ENCODE peak calls at places on chromosome 2, in ten cellular contexts. N is astrocyte of the cerebellum, V is choroid plexus epithelial cell, O is H1, I is heart left ventricle, U is fibroblast of mammary gland, Q is ascending aorta, P is lower lobe of right lung, T is psoas muscle, A is retinal pigment epithelial cell. W is an unnamed sample.

GRCh38 chr2:165239230-165239629 is at the start of gene SCN2A:
- DNase-seq in V (peak; percentile 85), U (peak; percentile 71), P (no peak), Q (no peak), O (no peak), N (peak; percentile 60), I (no peak), A (peak; percentile 34), T (no peak), W (peak; percentile 72)

GRCh38 chr2:107322406-107322805 is 436.4 kb upstream of the ST6GAL2 start:
- DNase-seq in O (no peak), Q (no peak), P (no peak), I (no peak), U (no peak), V (no peak), T (no peak), A (peak; percentile 34), N (no peak), W (no peak)

GRCh38 chr2:203718087-203718486 is 11.6 kb downstream of the CD28 start:
- DNase-seq in V (peak; percentile 60), I (no peak), Q (no peak), O (no peak), N (no peak), T (no peak), P (no peak), A (no peak), U (no peak), W (no peak)

GRCh38 chr2:68255736-68256450 is 3.6 kb upstream of the PPP3R1 start:
- DNase-seq in I (no peak), V (no peak), A (peak; percentile 41), T (no peak), O (peak; percentile 23), U (peak; percentile 36), P (no peak), N (peak; percentile 58), Q (no peak), W (peak; percentile 74)

GRCh38 chr2:241733391-241734207 is 831 bp upstream of the D2HGDH start:
- DNase-seq in T (no peak), V (no peak), Q (no peak), I (peak; percentile 66), N (no peak), U (no peak), P (peak; percentile 47), A (no peak), O (no peak), W (peak; percentile 74)

GRCh38 chr2:66364495-66364992 is 70.4 kb upstream of the MEIS1 start:
- DNase-seq in U (peak; percentile 95), Q (no peak), P (no peak), V (peak; percentile 87), O (no peak), T (no peak), A (no peak), N (peak; percentile 98), I (no peak), W (no peak)

GRCh38 chr2:35783723-35784122 is 571.9 kb upstream of the CRIM1 start:
- DNase-seq in N (no peak), T (no peak), I (no peak), O (peak; percentile 15), Q (no peak), A (no peak), P (no peak), V (peak; percentile 38), U (no peak), W (peak; percentile 82)

GRCh38 chr2:224046752-224047151 is 7.7 kb upstream of the SERPINE2 start:
- DNase-seq in P (no peak), A (no peak), O (no peak), V (peak; percentile 48), U (no peak), T (no peak), Q (no peak), I (no peak), N (no peak), W (no peak)

GRCh38 chr2:85524567-85524923 is 14.4 kb upstream of the MAT2A start:
- DNase-seq in U (no peak), O (no peak), Q (no peak), A (no peak), T (no peak), I (no peak), N (no peak), V (no peak), P (no peak), W (no peak)

GRCh38 chr2:100615886-100616285 is 53.1 kb downstream of the PDCL3 start:
- DNase-seq in U (no peak), I (no peak), A (no peak), T (no peak), O (no peak), Q (no peak), V (no peak), N (no peak), P (no peak), W (no peak)

GRCh38 chr2:239793851-239794250 is 231.3 kb downstream of the NDUFA10 start:
- DNase-seq in V (no peak), U (no peak), Q (no peak), I (no peak), O (no peak), T (no peak), N (no peak), P (no peak), A (no peak), W (no peak)

GRCh38 chr2:219172231-219173154 is 2.7 kb upstream of the SLC23A3 start:
- DNase-seq in N (no peak), O (no peak), I (no peak), Q (no peak), U (no peak), P (no peak), T (no peak), V (no peak), A (no peak), W (no peak)

GRCh38 chr2:17303054-17303453 is 215.2 kb downstream of the RAD51AP2 start:
- DNase-seq in T (no peak), Q (no peak), O (no peak), P (no peak), N (peak; percentile 53), U (no peak), I (no peak), A (peak; percentile 56), V (peak; percentile 83), W (peak; percentile 100)

DNA sequence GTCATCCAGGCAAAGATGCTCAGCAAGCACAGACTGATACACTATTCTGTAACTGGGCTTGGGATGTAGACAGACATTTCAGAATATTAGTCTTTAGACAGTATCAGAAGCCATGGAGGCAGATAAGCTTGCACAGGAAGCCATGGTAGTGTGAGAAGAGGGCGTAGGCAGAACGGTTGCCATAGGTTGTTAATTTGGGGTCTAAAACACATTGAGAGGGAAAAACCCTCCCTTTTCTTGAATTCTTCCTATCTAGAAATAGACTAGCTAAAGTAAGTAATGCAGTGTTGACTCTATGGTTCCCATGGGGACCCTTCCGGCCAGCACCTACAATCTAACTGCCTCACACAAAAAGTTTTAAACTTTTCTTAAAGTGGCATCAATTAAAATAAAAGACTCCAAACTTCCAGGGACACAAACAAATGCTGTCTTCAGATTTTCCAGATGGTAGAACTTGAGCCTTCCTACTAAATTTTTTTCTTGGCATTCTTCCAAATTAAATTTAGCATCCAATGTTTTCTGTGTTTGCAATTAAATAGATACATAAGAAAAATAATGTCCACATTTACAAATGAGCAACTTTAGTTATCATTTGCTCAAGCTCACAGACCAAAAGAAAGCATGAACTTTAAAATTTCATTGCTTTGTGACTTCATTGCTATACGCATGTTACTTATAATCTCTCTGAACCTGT is 1.9 kb downstream of the PRKRA start:
- DNase-seq in A (no peak), O (no peak), Q (no peak), U (no peak), P (no peak), I (no peak), N (no peak), T (no peak), V (no peak), W (no peak)
- H3K4me3 ChIP-seq in A (peak overlapping the region; percentile 84), O (no peak overlapping the region), Q (peak overlapping the region; percentile 96), U (peak overlapping the region; percentile 84), P (peak overlapping the region; percentile 77), I (peak overlapping the region; percentile 74), N (no peak overlapping the region), T (peak overlapping the region; percentile 97), V (no peak overlapping the region), W (no peak overlapping the region)

GRCh38 chr2:201327678-201328077 is 29.5 kb downstream of the FLACC1 start:
- DNase-seq in P (no peak), V (no peak), A (no peak), N (no peak), Q (no peak), O (no peak), T (no peak), I (no peak), U (no peak), W (no peak)
- H3K4me3 ChIP-seq in P (no peak overlapping the region), V (no peak overlapping the region), A (no peak overlapping the region), N (no peak overlapping the region), Q (no peak overlapping the region), O (no peak overlapping the region), T (no peak overlapping the region), I (no peak overlapping the region), U (no peak overlapping the region), W (no peak overlapping the region)

GRCh38 chr2:216081012-216081411 is 597 bp downstream of the PECR start:
- DNase-seq in Q (no peak), N (no peak), I (no peak), U (no peak), O (no peak), T (no peak), A (no peak), P (no peak), V (no peak), W (no peak)

GRCh38 chr2:216083464-216084279 is 2.0 kb downstream of the TMEM169 start:
- DNase-seq in I (no peak), V (peak; percentile 23), O (no peak), P (no peak), Q (no peak), T (no peak), N (peak; percentile 81), U (peak; percentile 42), A (peak; percentile 83), W (no peak)

GRCh38 chr2:216082388-216082733 is 642 bp downstream of the TMEM169 start:
- DNase-seq in A (no peak), I (no peak), P (no peak), V (no peak), Q (no peak), N (no peak), T (no peak), U (no peak), O (no peak), W (no peak)

GRCh38 chr2:216081487-216082387 is at the start of the genes PECR and TMEM169:
- DNase-seq in P (peak; percentile 90), V (peak; percentile 47), T (peak; percentile 79), I (peak; percentile 90), A (no peak), N (no peak), Q (peak; percentile 36), U (peak; percentile 31), O (no peak), W (peak; percentile 38)

DNA sequence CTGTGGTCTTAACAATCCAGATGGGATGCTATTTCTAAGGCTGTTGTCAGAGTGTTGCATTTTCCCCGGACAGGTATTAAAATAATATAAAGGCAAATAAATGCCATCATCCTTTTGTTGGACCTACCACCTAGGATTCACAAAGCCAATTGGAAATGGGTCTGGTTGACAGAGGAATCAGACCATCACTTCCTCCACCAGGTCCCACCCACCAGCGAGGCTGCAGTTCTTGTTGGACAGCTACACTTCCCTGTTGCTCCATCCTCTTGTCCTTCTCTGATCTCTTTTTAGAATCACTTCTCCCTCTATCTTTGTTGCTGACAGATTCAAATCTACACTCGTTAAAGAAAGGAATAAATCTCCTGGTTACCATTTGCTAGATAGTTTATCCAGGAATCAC is 1.1 kb downstream of the TMEM169 start:
- DNase-seq in I (no peak), O (no peak), P (peak; percentile 73), V (no peak), N (no peak), Q (no peak), T (no peak), U (no peak), A (no peak), W (no peak)
- H3K4me3 ChIP-seq in I (no peak overlapping the region), O (peak overlapping the region; percentile 84), P (peak overlapping the region; percentile 74), V (no peak overlapping the region), N (peak overlapping the region; percentile 72), Q (no peak overlapping the region), T (peak overlapping the region; percentile 76), U (no peak overlapping the region), A (no peak overlapping the region), W (no peak overlapping the region)

GRCh38 chr2:177314194-177314593 is 49.7 kb upstream of the NFE2L2 start:
- DNase-seq in U (peak; percentile 86), Q (no peak), T (no peak), O (no peak), I (no peak), A (no peak), V (peak; percentile 88), P (no peak), N (peak; percentile 65), W (peak; percentile 86)
- H3K4me3 ChIP-seq in U (no peak overlapping the region), Q (no peak overlapping the region), T (no peak overlapping the region), O (no peak overlapping the region), I (no peak overlapping the region), A (no peak overlapping the region), V (no peak overlapping the region), P (no peak overlapping the region), N (no peak overlapping the region), W (peak overlapping the region; percentile 19)

W was measured in bronchial epithelial cell.